ENCODE peak calls at places on chromosomes 3 and 15, in six cellular contexts. I, X, E, R, K and F are unnamed samples.

GRCh38 chr3:27423463-27423862 is 54.3 kb upstream of the NEK10 start:
- DNase-seq in K (peak; percentile 2), I (no peak), R (no peak), E (no peak), X (no peak), F (no peak)

GRCh38 chr3:66372681-66373350 is 128.0 kb downstream of the LRIG1 start:
- DNase-seq in R (peak; percentile 29), K (no peak), X (peak; percentile 10), E (peak; percentile 9), I (no peak), F (no peak)

GRCh38 chr15:49093252-49094105 is 47.2 kb upstream of the SECISBP2L start:
- DNase-seq in R (no peak), E (no peak), I (no peak), K (no peak), X (no peak), F (no peak)

GRCh38 chr3:112395166-112395894 is 62.4 kb downstream of the CD200 start:
- DNase-seq in X (no peak), I (no peak), E (no peak), R (peak; percentile 95), K (no peak), F (no peak)

GRCh38 chr15:84748274-84749110 is at the start of gene ZNF592:
- DNase-seq in I (no peak), K (peak; percentile 92), E (peak; percentile 81), X (peak; percentile 36), R (peak; percentile 67), F (peak; percentile 89)

GRCh38 chr3:127629462-127630403 is 748 bp downstream of the PODXL2 start:
- DNase-seq in K (peak; percentile 54), R (no peak), X (no peak), I (no peak), E (no peak), F (peak; percentile 29)

GRCh38 chr3:41679412-41679811 is 282.5 kb downstream of the ULK4 start:
- DNase-seq in E (no peak), K (no peak), I (no peak), X (no peak), R (no peak), F (no peak)

GRCh38 chr3:150761831-150762661 is 923 bp downstream of the SIAH2 start:
- DNase-seq in R (peak; percentile 69), E (peak; percentile 65), X (peak; percentile 36), I (no peak), K (peak; percentile 53), F (peak; percentile 54)

GRCh38 chr15:63553388-63553791 is 43.8 kb upstream of the FBXL22 start:
- DNase-seq in R (peak; percentile 89), K (no peak), X (no peak), E (no peak), I (no peak), F (no peak)

GRCh38 chr3:183435701-183436100 is 7.3 kb upstream of the MCF2L2 start:
- DNase-seq in K (no peak), R (no peak), I (peak; percentile 34), X (no peak), E (no peak), F (no peak)

GRCh38 chr15:35857812-35858211 is 311.8 kb upstream of the DPH6 start:
- DNase-seq in E (no peak), K (no peak), R (no peak), X (no peak), I (no peak), F (no peak)

GRCh38 chr3:194268659-194269487 is 82.3 kb downstream of the CPN2 start:
- DNase-seq in X (no peak), I (no peak), K (no peak), E (no peak), R (no peak), F (no peak)

GRCh38 chr3:159971311-159971710 is 17.3 kb upstream of the IL12A start:
- DNase-seq in K (no peak), X (no peak), I (no peak), R (no peak), E (no peak), F (no peak)

GRCh38 chr3:126753191-126754160 is 49.4 kb downstream of the CHCHD6 start:
- DNase-seq in R (no peak), K (no peak), E (no peak), I (no peak), X (peak; percentile 59), F (no peak)

GRCh38 chr15:61050844-61051569 is 178.1 kb downstream of the RORA start:
- DNase-seq in X (no peak), E (no peak), R (no peak), I (no peak), K (no peak), F (no peak)

GRCh38 chr3:3799173-3800075 is at the start of gene LRRN1:
- DNase-seq in R (no peak), E (no peak), I (no peak), K (peak; percentile 95), X (no peak), F (no peak)

GRCh38 chr3:197085137-197085536 is 55.5 kb upstream of the MELTF start:
- DNase-seq in X (no peak), E (no peak), K (no peak), I (no peak), R (no peak), F (no peak)

GRCh38 chr3:141441381-141442365 is 45.2 kb upstream of the RASA2 start:
- DNase-seq in K (peak; percentile 69), E (peak; percentile 66), X (peak; percentile 57), R (peak; percentile 85), I (peak; percentile 84), F (peak; percentile 79)

GRCh38 chr15:69554321-69554961 is 101.8 kb downstream of the RPLP1 start:
- DNase-seq in X (peak; percentile 14), E (peak; percentile 90), K (no peak), I (no peak), R (no peak), F (no peak)

GRCh38 chr3:28118087-28118486 is 123.3 kb upstream of the CMC1 start:
- DNase-seq in R (no peak), E (no peak), X (no peak), I (no peak), K (no peak), F (no peak)

GRCh38 chr3:42906085-42906904 is at the start of gene ZNF662:
- DNase-seq in I (no peak), R (no peak), X (no peak), E (no peak), K (peak; percentile 88), F (no peak)

GRCh38 chr3:29922990-29923746 is 642.3 kb downstream of the RBMS3 start:
- DNase-seq in R (peak; percentile 85), E (peak; percentile 9), K (peak; percentile 48), X (peak; percentile 54), I (no peak), F (no peak)

GRCh38 chr15:77980094-77980493 is 97.4 kb downstream of the TBC1D2B start:
- DNase-seq in R (no peak), X (no peak), E (no peak), K (no peak), I (no peak), F (no peak)

GRCh38 chr3:40116478-40117162 is 192.9 kb upstream of the EIF1B start:
- DNase-seq in K (no peak), E (no peak), R (peak; percentile 38), X (no peak), I (no peak), F (no peak)

GRCh38 chr3:155217591-155217990 is 75.9 kb downstream of the STRIT1 start:
- DNase-seq in I (no peak), X (no peak), E (no peak), K (no peak), R (no peak), F (no peak)

GRCh38 chr15:69979269-69979668 is 118.4 kb downstream of the TLE3 start:
- DNase-seq in K (no peak), X (peak; percentile 23), E (peak; percentile 62), R (no peak), I (no peak), F (peak; percentile 43)

GRCh38 chr3:53899730-53900129 is 8.1 kb upstream of the SELENOK start:
- DNase-seq in R (no peak), X (no peak), E (no peak), K (no peak), I (no peak), F (no peak)

GRCh38 chr3:4888913-4889846 is 90.1 kb upstream of the BHLHE40 start:
- DNase-seq in R (no peak), E (no peak), K (peak; percentile 33), I (peak; percentile 71), X (no peak), F (peak; percentile 41)
- TF ChIP-seq CTCF in R (no peak), E (no peak), K (no peak), I (no peak), X (no peak), F (no peak)

GRCh38 chr15:90191795-90192494 is 9.2 kb upstream of the SEMA4B start:
- DNase-seq in K (peak; percentile 92), E (peak; percentile 92), I (peak; percentile 70), X (peak; percentile 90), R (no peak), F (peak; percentile 49)
- H3K4me3 ChIP-seq in K (no peak overlapping the region), E (no peak overlapping the region), I (peak overlapping the region; percentile 57), X (peak overlapping the region; percentile 31), R (no peak overlapping the region), F (no peak overlapping the region)

GRCh38 chr3:186990878-186991308 is 60.6 kb downstream of the ST6GAL1 start:
- DNase-seq in I (no peak), R (no peak), K (no peak), X (no peak), E (no peak), F (no peak)
- TF ChIP-seq MAX in I (no peak), R (no peak), K (no peak), X (no peak), E (no peak), F (no peak)

GRCh38 chr15:62066663-62067447 is at the start of gene C2CD4A:
- DNase-seq in R (peak; percentile 81), X (peak; percentile 88), I (no peak), E (peak; percentile 72), K (no peak), F (peak; percentile 52)

GRCh38 chr15:62060896-62061280 is 641 bp upstream of the VPS13C start:
- DNase-seq in R (no peak), E (no peak), I (no peak), X (no peak), K (no peak), F (no peak)

GRCh38 chr15:62060116-62060895 is at the start of gene VPS13C:
- DNase-seq in I (peak; percentile 80), E (peak; percentile 95), K (peak; percentile 98), X (peak; percentile 90), R (peak; percentile 98), F (peak; percentile 95)

GRCh38 chr15:62067448-62068044 is 769 bp downstream of the C2CD4A start:
- DNase-seq in R (peak; percentile 47), I (no peak), X (no peak), K (peak; percentile 49), E (peak; percentile 49), F (no peak)

DNA sequence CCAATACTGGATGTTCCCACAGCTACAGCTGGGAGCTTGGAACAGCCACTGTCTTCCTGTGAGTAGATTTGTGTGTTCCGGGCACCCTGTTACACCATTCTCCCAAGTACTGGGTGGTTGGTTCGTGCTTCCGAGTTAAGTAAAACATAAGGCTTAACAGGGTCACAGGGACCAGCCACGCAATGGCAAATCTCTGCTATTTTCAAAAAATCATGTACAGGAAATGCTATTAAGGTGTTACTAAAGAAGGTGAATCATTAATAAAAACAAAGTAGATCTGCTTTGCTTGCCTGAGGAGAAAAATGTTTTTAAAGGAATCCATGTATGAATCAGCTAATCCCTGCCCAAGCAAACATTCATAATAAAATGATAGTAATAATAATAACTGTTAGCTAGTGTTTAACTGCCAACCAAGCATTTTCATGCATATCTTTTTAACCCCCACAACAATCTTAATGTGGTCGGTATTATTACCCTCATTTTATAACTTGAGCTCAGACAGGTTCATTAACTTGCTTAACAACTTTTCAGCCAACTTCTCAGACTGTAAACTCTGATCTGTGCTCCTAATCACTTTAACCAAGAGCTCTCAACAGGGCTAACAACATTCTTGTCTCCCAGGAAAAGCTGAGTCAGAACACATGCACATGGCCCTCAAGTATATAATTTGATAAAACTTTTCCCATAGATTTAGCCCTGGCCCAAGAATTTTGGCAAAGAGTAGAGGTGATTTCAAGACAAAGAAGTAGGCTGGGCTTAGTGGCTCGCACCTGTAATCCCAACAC is 2.7 kb upstream of the C2CD4A start:
- DNase-seq in I (no peak), E (peak; percentile 33), K (no peak), X (no peak), R (peak; percentile 52), F (no peak)
- TF ChIP-seq CTCF in I (no peak), E (no peak), K (no peak), X (no peak), R (no peak), F (no peak)